ENCODE peak calls at places on chromosomes 4 and X, in six cellular contexts. E is G401; A is stimulated activated naive CD8-positive, alpha-beta T cell treated with anti-CD3 and anti-CD28 coated beads, Interleukin-15, Interleukin-2, amounts not matched to agents 100 U/mL and 50 U/mL, for 24 hours; N is T-helper 2 cell; V is stimulated activated naive CD4-positive, alpha-beta T cell treated with Interleukin-2 at 50 U/mL for 16 hours; B is stimulated activated CD8-positive, alpha-beta memory T cell treated with anti-CD3 and anti-CD28 coated beads, Interleukin-2, amount 100 ng/mL, for 48 hours. D is an unnamed sample.

GRCh38 chr4:185357220-185357619 is 38.5 kb downstream of the LRP2BP start:
- DNase-seq in B (no peak), A (no peak), V (no peak), N (no peak), E (no peak), D (no peak)

GRCh38 chrX:20712811-20713210 is 446.1 kb upstream of the RPS6KA3 start:
- DNase-seq in B (no peak), A (no peak), E (peak; percentile 53), N (no peak), V (no peak), D (no peak)

GRCh38 chr4:48184891-48185290 is 50.8 kb upstream of the TXK start:
- DNase-seq in N (no peak), E (no peak), V (no peak), B (no peak), A (no peak), D (no peak)

GRCh38 chr4:97994765-97995465 is 148.4 kb downstream of the STPG2 start:
- DNase-seq in A (no peak), E (no peak), V (no peak), B (no peak), N (no peak), D (no peak)

GRCh38 chr4:153348006-153348405 is 3.5 kb downstream of the MND1 start:
- DNase-seq in N (peak; percentile 78), V (no peak), A (no peak), E (no peak), B (no peak), D (no peak)

GRCh38 chr4:80925293-80925692 is 105.2 kb upstream of the BMP3 start:
- DNase-seq in E (no peak), A (no peak), V (no peak), B (no peak), N (no peak), D (no peak)

GRCh38 chrX:118627084-118627758 is 100.2 kb upstream of the IL13RA1 start:
- DNase-seq in E (peak; percentile 19), A (no peak), B (no peak), V (no peak), N (peak; percentile 5), D (no peak)

GRCh38 chr4:128737098-128737513 is 72.4 kb upstream of the JADE1 start:
- DNase-seq in N (no peak), V (no peak), E (no peak), A (no peak), B (no peak), D (peak; percentile 48)

GRCh38 chr4:1985287-1985686 is 23.5 kb downstream of the NELFA start:
- DNase-seq in E (no peak), V (no peak), N (no peak), A (no peak), B (no peak), D (no peak)

GRCh38 chr4:41507292-41507933 is 30.5 kb upstream of the LIMCH1 start:
- DNase-seq in E (no peak), N (no peak), V (no peak), B (no peak), A (no peak), D (no peak)

GRCh38 chrX:136586386-136586785 is 54.4 kb downstream of the VGLL1 start:
- DNase-seq in A (no peak), E (no peak), N (peak; percentile 89), V (peak; percentile 6), B (no peak), D (no peak)